ENCODE peak calls at places on chromosomes 6 and 20, in five cellular contexts. U is AG10803, N is foreskin fibroblast, B is AG04450, L is GM20000. W is an unnamed sample.

GRCh38 chr20:62056975-62057374 is 8.7 kb downstream of the TAF4 start:
- DNase-seq in B (no peak), U (no peak), N (no peak), L (peak), W (no peak)

GRCh38 chr6:150905769-150906168 is 40.3 kb downstream of the MTHFD1L start:
- DNase-seq in L (no peak), B (no peak), U (no peak), N (no peak), W (no peak)

GRCh38 chr6:142438898-142439297 is 137.1 kb downstream of the ADGRG6 start:
- DNase-seq in B (no peak), L (no peak), N (no peak), U (no peak), W (no peak)

GRCh38 chr20:5508044-5508443 is 191.3 kb upstream of the PROKR2 start:
- DNase-seq in N (peak), U (no peak), L (no peak), B (no peak), W (no peak)

GRCh38 chr6:25041676-25042598 is 106.2 kb upstream of the RIPOR2 start:
- DNase-seq in B (no peak), N (no peak), U (no peak), L (peak), W (no peak)

GRCh38 chr20:63120286-63121090 is 95.4 kb downstream of the YTHDF1 start:
- DNase-seq in L (no peak), B (no peak), U (no peak), N (no peak), W (no peak)

GRCh38 chr6:119076966-119077642 is 1.4 kb downstream of the FAM184A start:
- DNase-seq in U (no peak), B (no peak), N (peak), L (no peak), W (no peak)

GRCh38 chr6:22071655-22072054 is 225.2 kb downstream of the PRL start:
- DNase-seq in U (peak), N (peak), B (no peak), L (no peak), W (peak)

GRCh38 chr6:107460074-107460631 is 789 bp upstream of the PDSS2 start:
- DNase-seq in U (no peak), L (no peak), N (no peak), B (no peak), W (no peak)

GRCh38 chr20:63857751-63858392 is 3.4 kb upstream of the ABHD16B start:
- DNase-seq in U (no peak), L (no peak), B (no peak), N (peak), W (no peak)

GRCh38 chr6:158849899-158850806 is 31.0 kb upstream of the EZR start:
- DNase-seq in N (peak), B (peak), L (no peak), U (peak), W (peak)

GRCh38 chr6:82739266-82739665 is 326.4 kb downstream of the UBE3D start:
- DNase-seq in B (no peak), N (no peak), L (no peak), U (no peak), W (no peak)

GRCh38 chr20:1618954-1619550 is 757 bp downstream of the SIRPB1 start:
- DNase-seq in N (no peak), L (no peak), U (no peak), B (no peak), W (no peak)

GRCh38 chr20:36279776-36280175 is 26.4 kb upstream of the DLGAP4 start:
- DNase-seq in N (no peak), U (no peak), B (no peak), L (no peak), W (no peak)

DNA sequence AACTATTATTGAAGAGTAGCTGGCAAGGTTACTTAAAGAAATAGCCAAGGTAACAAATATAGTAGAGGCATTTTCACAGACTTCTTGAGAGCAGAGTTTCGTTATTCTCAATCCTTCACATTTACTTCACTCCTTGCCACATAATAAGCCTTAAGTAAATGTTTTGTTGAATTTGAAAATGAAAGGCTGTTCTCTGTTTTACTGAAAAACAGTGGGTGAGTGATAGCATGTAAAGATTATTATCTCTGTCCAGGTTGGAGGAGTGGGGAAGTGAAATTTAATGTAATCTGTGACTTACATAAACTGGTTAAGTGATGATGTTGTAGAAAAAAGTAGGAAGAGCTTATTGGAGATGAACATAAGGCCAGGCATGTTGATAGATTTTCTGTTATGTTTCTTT is 54.9 kb downstream of the QKI start:
- DNase-seq in B (no peak), N (no peak), L (no peak), U (no peak), W (no peak)
- TF ChIP-seq CTCF in B (no peak), N (no peak), L (no peak), U (no peak), W (no peak)

DNA sequence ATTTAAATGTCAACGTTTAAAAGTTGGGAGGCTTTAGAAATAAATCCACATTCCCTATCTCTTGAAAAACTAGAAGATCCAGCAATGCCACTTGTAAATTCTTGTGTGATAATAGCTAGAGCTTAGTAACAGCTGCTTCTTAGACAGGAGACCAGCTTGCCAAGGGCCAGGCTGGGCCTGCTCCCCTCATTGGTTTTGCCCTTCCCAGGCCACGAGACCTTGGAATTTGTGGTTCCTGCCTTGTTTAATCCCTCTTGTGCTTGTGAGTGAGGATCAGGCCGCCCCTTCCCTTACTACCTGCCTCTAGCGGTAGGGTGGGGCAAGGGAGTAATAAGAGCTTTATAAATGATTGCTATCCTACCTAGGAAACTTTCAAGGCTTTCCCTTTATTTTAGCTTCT is 363.5 kb downstream of the SYNE1 start:
- DNase-seq in N (peak), B (no peak), U (peak), L (no peak), W (no peak)
- TF ChIP-seq CTCF in N (no peak), B (no peak), U (no peak), L (no peak), W (no peak)

GRCh38 chr6:79672631-79673065 is 41.5 kb downstream of the SH3BGRL2 start:
- DNase-seq in B (no peak), L (peak), U (peak), N (peak), W (no peak)
- TF ChIP-seq CTCF in B (peak), L (peak), U (peak), N (peak), W (peak)

GRCh38 chr6:34791164-34791841 is 580 bp upstream of the BLTP3A start:
- DNase-seq in N (peak), U (peak), L (peak), B (no peak), W (no peak)
- TF ChIP-seq CTCF in N (peak), U (no peak), L (peak), B (peak), W (peak)

DNA sequence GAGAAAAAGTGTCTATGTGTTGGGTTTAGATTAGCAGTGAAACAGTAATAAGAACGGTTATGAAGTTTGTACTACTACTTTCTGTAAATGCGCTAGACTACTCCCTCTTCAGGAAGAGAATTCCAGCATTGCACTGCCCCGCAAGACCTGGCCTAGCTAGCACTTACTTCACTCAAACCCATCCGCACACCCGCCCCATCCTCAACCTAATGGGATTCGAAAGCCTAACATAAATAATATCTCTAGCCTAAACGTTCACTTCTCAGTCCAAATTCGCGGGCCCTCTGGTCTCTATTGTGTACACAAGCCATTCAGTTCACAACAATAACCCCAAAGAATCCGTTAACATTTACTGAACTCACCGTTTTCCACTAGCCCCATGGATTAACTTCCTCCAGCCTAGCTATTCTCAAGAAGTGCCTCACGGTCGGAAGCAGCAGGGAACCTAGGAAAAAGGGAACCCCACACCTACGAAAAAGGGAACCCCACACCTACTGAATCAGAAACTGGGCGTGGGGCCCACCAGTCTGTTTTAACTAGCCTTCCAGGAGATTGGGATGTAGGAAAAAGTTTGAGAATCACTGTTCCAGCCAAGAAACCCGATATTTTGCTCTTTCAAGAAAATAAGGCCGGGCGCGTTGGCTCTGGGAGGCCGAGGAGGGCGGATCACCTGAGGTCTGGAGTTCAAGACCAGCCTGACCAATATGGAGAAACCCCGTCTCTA is 45.4 kb upstream of the BTN3A2 start:
- DNase-seq in L (no peak), U (no peak), B (no peak), N (peak), W (no peak)
- TF ChIP-seq CTCF in L (no peak), U (no peak), B (no peak), N (no peak), W (no peak)

GRCh38 chr6:53009511-53009910 is 14.4 kb upstream of the GSTA4 start:
- DNase-seq in U (no peak), N (no peak), B (no peak), L (no peak), W (no peak)
- TF ChIP-seq CTCF in U (no peak), N (no peak), B (no peak), L (no peak), W (no peak)

GRCh38 chr6:3330199-3330598 is 71.5 kb downstream of the PSMG4 start:
- DNase-seq in B (no peak), U (no peak), N (no peak), L (no peak), W (no peak)
- TF ChIP-seq CTCF in B (no peak), U (no peak), N (no peak), L (no peak), W (peak)

GRCh38 chr6:6646859-6647258 is 58.3 kb downstream of the LY86 start:
- DNase-seq in B (no peak), U (no peak), N (no peak), L (no peak), W (no peak)
- TF ChIP-seq CTCF in B (no peak), U (no peak), N (no peak), L (no peak), W (no peak)

GRCh38 chr6:48928937-48929336 is 534.1 kb downstream of the MMUT start:
- DNase-seq in L (no peak), B (no peak), N (peak), U (no peak), W (no peak)
- TF ChIP-seq CTCF in L (no peak), B (peak), N (no peak), U (no peak), W (no peak)

W was measured in HFFc6.